ENCODE peak calls at places on chromosomes 6 and 20, in nine cellular contexts. A is thoracic aorta, Y is left lung, G is pancreas, U is fibroblast of lung, C is tibial artery, K is heart right ventricle, X is A549, N is PC-9. V is an unnamed sample. For H3K4me1, the result is how much of the 10 kb centered on the place peaks cover.

GRCh38 chr20:17525650-17526049 is 5.5 kb downstream of the BFSP1 start:
- DNase-seq in A (no peak), Y (no peak), G (no peak), U (peak), C (no peak), K (no peak), X (peak), N (peak), V (no peak)

GRCh38 chr6:116265081-116265829 is 11.4 kb upstream of the TSPYL4 start:
- DNase-seq in A (no peak), Y (no peak), G (no peak), U (no peak), C (peak), K (peak), X (no peak), N (peak), V (peak)

GRCh38 chr6:161482517-161482903 is 208.6 kb upstream of the AGPAT4 start:
- DNase-seq in A (no peak), Y (no peak), G (no peak), U (no peak), C (no peak), K (no peak), X (no peak), N (no peak), V (no peak)

GRCh38 chr6:128278876-128279275 is 241.5 kb downstream of the PTPRK start:
- DNase-seq in A (no peak), Y (no peak), G (no peak), U (peak), C (no peak), K (no peak), X (no peak), N (no peak), V (no peak)

GRCh38 chr6:157300006-157300405 is 23.3 kb downstream of the TMEM242 start:
- DNase-seq in A (no peak), Y (no peak), G (no peak), U (no peak), C (no peak), K (no peak), X (no peak), N (no peak), V (no peak)

GRCh38 chr20:62764156-62764935 is 31.9 kb upstream of the MRGBP start:
- DNase-seq in A (no peak), Y (no peak), G (no peak), U (no peak), C (no peak), K (no peak), X (no peak), N (no peak), V (no peak)

GRCh38 chr20:2919518-2920245 is 46.4 kb downstream of the PTPRA start:
- DNase-seq in A (no peak), Y (no peak), G (no peak), U (no peak), C (no peak), K (no peak), X (no peak), N (no peak), V (no peak)

GRCh38 chr6:153210083-153210482 is 79.0 kb upstream of the RGS17 start:
- DNase-seq in A (no peak), Y (no peak), G (no peak), U (peak), C (no peak), K (no peak), X (no peak), N (no peak), V (no peak)

GRCh38 chr6:104473021-104473429 is 386.7 kb downstream of the HACE1 start:
- DNase-seq in A (no peak), Y (no peak), G (no peak), U (no peak), C (no peak), K (no peak), X (no peak), N (no peak), V (no peak)

GRCh38 chr20:23143098-23143497 is 57.0 kb upstream of the CD93 start:
- DNase-seq in A (peak), Y (peak), G (no peak), U (peak), C (peak), K (no peak), X (peak), N (peak), V (peak)

GRCh38 chr6:5422321-5422915 is 161.1 kb downstream of the FARS2 start:
- DNase-seq in A (no peak), Y (no peak), G (no peak), U (peak), C (no peak), K (no peak), X (no peak), N (peak), V (peak)

GRCh38 chr6:54426995-54427394 is 118.8 kb downstream of the TINAG start:
- DNase-seq in A (no peak), Y (no peak), G (no peak), U (no peak), C (no peak), K (no peak), X (no peak), N (no peak), V (no peak)

GRCh38 chr20:44073011-44073674 is 113.8 kb downstream of the JPH2 start:
- DNase-seq in A (no peak), Y (no peak), G (no peak), U (no peak), C (peak), K (no peak), X (no peak), N (no peak), V (no peak)

GRCh38 chr6:46370622-46371021 is 120.6 kb downstream of the RCAN2 start:
- DNase-seq in A (no peak), Y (no peak), G (no peak), U (no peak), C (no peak), K (no peak), X (no peak), N (no peak), V (no peak)

GRCh38 chr6:128311944-128312570 is 208.3 kb downstream of the PTPRK start:
- DNase-seq in A (no peak), Y (no peak), G (no peak), U (no peak), C (no peak), K (no peak), X (no peak), N (no peak), V (no peak)

GRCh38 chr6:44805239-44805849 is 417.8 kb downstream of the CDC5L start:
- DNase-seq in A (no peak), Y (no peak), G (no peak), U (peak), C (no peak), K (no peak), X (no peak), N (no peak), V (no peak)

GRCh38 chr6:149450679-149451360 is 34.0 kb downstream of the ZC3H12D start:
- DNase-seq in A (no peak), Y (peak), G (peak), U (peak), C (peak), K (peak), X (no peak), N (peak), V (no peak)

GRCh38 chr20:25984933-25985332 is 288.3 kb upstream of the ZNF337 start:
- DNase-seq in A (no peak), Y (peak), G (peak), U (no peak), C (peak), K (peak), X (no peak), N (no peak), V (no peak)

GRCh38 chr20:23139524-23139923 is 53.4 kb upstream of the CD93 start:
- DNase-seq in A (no peak), Y (peak), G (peak), U (no peak), C (peak), K (no peak), X (no peak), N (no peak), V (peak)

GRCh38 chr6:137698636-137699035 is 168.4 kb upstream of the TNFAIP3 start:
- DNase-seq in A (no peak), Y (no peak), G (no peak), U (no peak), C (no peak), K (no peak), X (no peak), N (no peak), V (no peak)

GRCh38 chr6:168015492-168016175 is 18.2 kb downstream of the KIF25 start:
- DNase-seq in A (no peak), Y (no peak), G (no peak), U (no peak), C (no peak), K (no peak), X (no peak), N (no peak), V (no peak)

GRCh38 chr6:121794630-121795029 is 359.2 kb downstream of the GJA1 start:
- DNase-seq in A (no peak), Y (peak), G (no peak), U (peak), C (no peak), K (no peak), X (peak), N (no peak), V (peak)

GRCh38 chr6:134345780-134346179 is 27.9 kb upstream of the SGK1 start:
- DNase-seq in A (no peak), Y (peak), G (no peak), U (no peak), C (no peak), K (peak), X (no peak), N (no peak), V (no peak)

GRCh38 chr20:24241466-24241865 is 228.0 kb upstream of the SYNDIG1 start:
- DNase-seq in A (no peak), Y (no peak), G (no peak), U (no peak), C (no peak), K (no peak), X (no peak), N (no peak), V (no peak)

GRCh38 chr20:48012401-48012974 is 227.2 kb upstream of the SULF2 start:
- DNase-seq in A (no peak), Y (no peak), G (no peak), U (peak), C (no peak), K (no peak), X (no peak), N (peak), V (peak)

GRCh38 chr6:169292340-169293124 is 38.9 kb upstream of the THBS2 start:
- DNase-seq in A (no peak), Y (no peak), G (no peak), U (peak), C (no peak), K (no peak), X (peak), N (no peak), V (peak)

GRCh38 chr20:25195962-25196700 is 619 bp downstream of the ENTPD6 start:
- DNase-seq in A (no peak), Y (no peak), G (peak), U (peak), C (no peak), K (peak), X (peak), N (peak), V (no peak)

GRCh38 chr6:120498711-120499110 is 835.6 kb downstream of the TBC1D32 start:
- DNase-seq in A (no peak), Y (no peak), G (no peak), U (no peak), C (no peak), K (no peak), X (no peak), N (no peak), V (no peak)

GRCh38 chr6:106385530-106385929 is 25.0 kb downstream of the CRYBG1 start:
- DNase-seq in A (no peak), Y (no peak), G (no peak), U (no peak), C (no peak), K (no peak), X (no peak), N (no peak), V (peak)

GRCh38 chr6:21769405-21769851 is 175.9 kb downstream of the SOX4 start:
- DNase-seq in A (no peak), Y (no peak), G (no peak), U (peak), C (no peak), K (no peak), X (no peak), N (no peak), V (peak)

GRCh38 chr6:145547596-145548325 is 187.6 kb downstream of the EPM2A start:
- DNase-seq in A (no peak), Y (no peak), G (no peak), U (peak), C (no peak), K (no peak), X (no peak), N (no peak), V (peak)

GRCh38 chr6:16413399-16413798 is 175.0 kb downstream of the GMPR start:
- DNase-seq in A (no peak), Y (no peak), G (no peak), U (no peak), C (no peak), K (no peak), X (no peak), N (no peak), V (no peak)

GRCh38 chr6:69027861-69028260 is 392.8 kb downstream of the ADGRB3 start:
- DNase-seq in A (no peak), Y (no peak), G (no peak), U (peak), C (no peak), K (no peak), X (no peak), N (no peak), V (no peak)

GRCh38 chr20:40687384-40688128 is 1.5 kb downstream of the MAFB start:
- DNase-seq in A (no peak), Y (peak), G (peak), U (peak), C (peak), K (peak), X (no peak), N (no peak), V (peak)

GRCh38 chr6:1832844-1833787 is 223.4 kb downstream of the FOXC1 start:
- DNase-seq in A (no peak), Y (peak), G (peak), U (peak), C (no peak), K (peak), X (no peak), N (no peak), V (no peak)

GRCh38 chr20:14879020-14879697 is 541.7 kb upstream of the FLRT3 start:
- DNase-seq in A (no peak), Y (no peak), G (no peak), U (peak), C (no peak), K (no peak), X (peak), N (no peak), V (peak)

GRCh38 chr20:63738687-63739128 is 868 bp upstream of the SLC2A4RG start:
- DNase-seq in A (no peak), Y (no peak), G (peak), U (peak), C (peak), K (peak), X (no peak), N (no peak), V (no peak)

GRCh38 chr20:36273414-36274247 is 32.5 kb upstream of the DLGAP4 start:
- DNase-seq in A (no peak), Y (no peak), G (no peak), U (peak), C (peak), K (no peak), X (peak), N (peak), V (peak)

GRCh38 chr20:35866446-35867202 is 87.7 kb downstream of the SCAND1 start:
- DNase-seq in A (no peak), Y (no peak), G (no peak), U (peak), C (no peak), K (no peak), X (no peak), N (no peak), V (peak)

DNA sequence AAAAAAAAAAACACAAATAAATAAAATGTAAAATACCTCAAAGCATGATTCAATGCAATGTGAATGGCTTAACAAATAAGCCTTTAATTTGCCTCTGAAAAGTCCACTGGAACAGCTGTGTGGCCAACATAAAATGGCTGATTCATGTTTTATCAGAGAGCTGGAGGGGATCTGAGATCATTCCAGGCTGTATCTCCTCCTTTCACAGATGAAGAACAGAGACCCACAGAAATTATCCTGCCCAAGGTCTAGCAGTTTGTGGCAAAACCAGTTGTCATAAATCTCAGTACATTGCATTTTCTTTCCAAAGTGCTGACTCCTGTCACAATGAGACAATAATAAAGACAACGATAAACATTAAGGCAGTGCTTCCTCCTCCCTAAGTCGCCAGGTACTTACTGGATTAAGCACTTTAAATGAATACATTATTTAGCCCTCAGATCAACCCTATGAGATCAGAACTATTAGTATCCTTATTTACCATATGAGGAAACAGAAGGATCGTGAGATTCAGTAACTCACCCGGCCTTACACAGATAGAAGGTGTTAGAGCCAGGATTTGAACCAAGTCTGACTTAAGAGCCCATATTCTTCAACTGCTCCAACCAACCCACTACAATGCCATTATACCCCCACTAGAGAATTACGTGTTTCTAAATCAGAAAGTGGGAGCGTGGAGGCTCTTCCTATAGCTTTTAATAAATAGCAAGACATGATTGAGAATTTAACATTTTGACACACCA is 118.3 kb downstream of the KIF13A start:
- DNase-seq in A (no peak), Y (no peak), G (no peak), U (peak), C (no peak), K (no peak), X (no peak), N (no peak), V (peak)
- H3K4me1 ChIP-seq in A (under half), Y (under half), G (under half), U (under half), C (half or more), K (half or more), X (half or more), N (under half), V (half or more)

GRCh38 chr6:2883673-2884072 is 19.4 kb downstream of the SERPINB9 start:
- DNase-seq in A (no peak), Y (no peak), G (no peak), U (no peak), C (no peak), K (no peak), X (no peak), N (no peak), V (no peak)
- H3K27ac ChIP-seq in A (no peak), Y (no peak), G (no peak), U (no peak), C (no peak), K (no peak), X (no peak), N (no peak), V (no peak)

DNA sequence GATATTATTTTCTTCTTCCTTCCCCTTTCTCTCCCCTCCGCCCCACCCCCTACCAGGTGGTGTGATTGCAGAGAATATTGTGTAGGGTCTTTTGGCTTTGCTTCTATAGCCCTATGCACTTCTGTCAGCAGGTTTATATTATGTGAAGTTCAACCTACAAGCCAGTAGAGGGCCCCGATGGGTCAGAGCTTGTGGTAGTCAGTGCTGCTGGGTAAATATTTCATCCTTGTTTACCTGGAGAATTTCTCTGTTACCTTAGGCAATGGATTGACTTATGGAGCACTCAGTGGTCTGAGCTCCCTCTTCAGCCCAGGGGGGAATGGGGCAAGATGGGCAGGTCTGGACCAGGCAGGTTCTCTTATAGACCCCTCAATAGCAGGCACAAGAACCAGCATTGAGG is 720.9 kb downstream of the GRIK2 start:
- DNase-seq in A (no peak), Y (no peak), G (no peak), U (no peak), C (no peak), K (no peak), X (no peak), N (no peak), V (no peak)
- TF ChIP-seq CTCF in A (no peak), Y (no peak), G (no peak), U (no peak), C (no peak), K (no peak), X (no peak), N (peak), V (no peak)

DNA sequence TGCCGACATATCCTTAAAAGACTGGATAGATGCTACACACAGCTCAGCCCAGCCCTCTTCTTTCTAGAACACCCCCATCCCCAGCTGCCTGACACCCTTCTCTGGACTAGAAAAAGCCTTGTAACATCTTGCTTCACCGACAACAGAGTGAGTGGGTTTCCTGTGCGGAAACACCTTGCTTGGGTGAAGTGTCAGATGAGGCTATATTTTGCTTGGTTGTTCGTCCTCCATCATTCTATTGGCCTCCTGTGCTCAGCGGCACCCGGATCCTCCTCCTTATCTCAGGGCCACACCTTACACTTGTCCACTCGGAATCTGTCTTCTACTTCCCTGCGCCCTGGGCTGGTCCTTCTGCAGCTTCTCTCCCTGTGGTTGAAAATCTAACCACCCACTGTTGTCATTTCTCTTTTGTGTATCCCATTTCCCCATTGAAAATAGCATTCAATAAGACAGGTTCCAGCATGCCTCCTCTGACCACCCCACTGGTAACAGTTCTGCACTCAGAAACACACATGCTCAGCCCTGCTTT is 101.3 kb upstream of the MLN start:
- DNase-seq in A (no peak), Y (no peak), G (no peak), U (no peak), C (no peak), K (no peak), X (no peak), N (no peak), V (no peak)
- H3K4me1 ChIP-seq in A (under half), Y (under half), G (under half), U (under half), C (under half), K (under half), X (under half), N (under half), V (under half)

DNA sequence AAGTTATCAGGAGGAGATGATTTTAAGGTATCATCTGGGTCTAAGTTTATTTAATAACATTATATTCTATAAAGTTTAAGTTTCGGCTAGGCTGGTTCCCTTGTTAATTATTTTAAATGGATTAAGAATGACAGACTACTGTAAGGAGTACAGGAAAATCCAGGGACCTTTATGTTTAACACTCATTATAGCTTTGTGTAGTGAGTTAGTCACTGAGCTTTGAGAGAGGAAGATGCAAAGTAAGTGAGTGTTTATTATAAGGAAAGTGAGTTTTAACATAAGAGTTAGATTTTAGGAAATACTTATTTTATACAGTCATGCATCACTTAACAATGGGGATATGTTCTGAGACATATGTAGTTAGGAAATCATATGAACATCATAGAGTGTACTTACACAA is 485.5 kb downstream of the MMUT start:
- DNase-seq in A (no peak), Y (no peak), G (no peak), U (no peak), C (no peak), K (no peak), X (no peak), N (no peak), V (no peak)
- H3K27ac ChIP-seq in A (no peak), Y (no peak), G (no peak), U (no peak), C (no peak), K (no peak), X (no peak), N (no peak), V (no peak)

DNA sequence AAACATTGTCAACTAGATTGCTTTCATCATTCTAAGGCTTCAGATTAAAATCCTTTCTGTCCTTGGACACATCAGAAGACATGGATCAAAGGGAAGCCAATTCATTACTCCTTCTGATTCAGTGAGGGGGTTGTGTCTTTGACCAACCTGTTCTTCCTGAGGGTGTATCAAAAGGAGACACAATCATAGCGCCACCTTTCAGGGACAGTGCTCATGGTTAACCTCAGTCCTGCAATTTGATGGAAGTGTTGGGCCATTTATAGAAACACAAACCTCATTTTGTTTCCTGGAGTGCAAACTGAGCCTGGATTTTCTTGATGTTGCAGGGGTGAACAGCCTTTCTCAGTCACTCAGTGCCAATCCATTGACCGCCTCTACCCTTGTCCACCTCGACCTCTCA is 163.9 kb upstream of the SCGN start:
- DNase-seq in A (no peak), Y (no peak), G (no peak), U (no peak), C (no peak), K (no peak), X (no peak), N (no peak), V (no peak)
- TF ChIP-seq CTCF in A (no peak), Y (no peak), G (no peak), U (no peak), C (no peak), K (no peak), X (no peak), N (no peak), V (peak)

V was measured in foreskin keratinocyte.